ENCODE peak calls at places on chromosomes 7 and 10, in nine cellular contexts. One of them, this sample, is unnamed.

GRCh38 chr10:113927440-113927839 is 73.0 kb downstream of the NHLRC2 start:
- DNase-seq in NCI-H446 treated with DMSO at 0.1 percent for 48 hours: no peak
- DNase-seq in WTC11: no peak
- DNase-seq in activated CD8-positive, alpha-beta memory T cell treated with anti-CD3 and anti-CD28 coated beads for 4 hours: no peak
- DNase-seq in activated CD4-positive, alpha-beta T cell treated with anti-CD3 and anti-CD28 coated beads for 24 hours: no peak
- DNase-seq in central memory CD8-positive, alpha-beta T cell: no peak
- DNase-seq in Caki2: no peak
- DNase-seq in tibial artery: no peak
- DNase-seq in LoVo: no peak
- DNase-seq in this sample: no peak

GRCh38 chr7:83701744-83702143 is 52.8 kb upstream of the SEMA3E start:
- DNase-seq in activated CD4-positive, alpha-beta T cell treated with anti-CD3 and anti-CD28 coated beads for 24 hours: no peak
- DNase-seq in activated CD8-positive, alpha-beta memory T cell treated with anti-CD3 and anti-CD28 coated beads for 4 hours: no peak
- DNase-seq in tibial artery: no peak
- DNase-seq in LoVo: no peak
- DNase-seq in Caki2: no peak
- DNase-seq in central memory CD8-positive, alpha-beta T cell: no peak
- DNase-seq in NCI-H446 treated with DMSO at 0.1 percent for 48 hours: no peak
- DNase-seq in WTC11: no peak
- DNase-seq in this sample: no peak

GRCh38 chr10:51892965-51893658 is 193.7 kb upstream of the CSTF2T start:
- DNase-seq in central memory CD8-positive, alpha-beta T cell: no peak
- DNase-seq in NCI-H446 treated with DMSO at 0.1 percent for 48 hours: no peak
- DNase-seq in tibial artery: no peak
- DNase-seq in LoVo: peak
- DNase-seq in Caki2: no peak
- DNase-seq in WTC11: peak
- DNase-seq in activated CD4-positive, alpha-beta T cell treated with anti-CD3 and anti-CD28 coated beads for 24 hours: no peak
- DNase-seq in activated CD8-positive, alpha-beta memory T cell treated with anti-CD3 and anti-CD28 coated beads for 4 hours: no peak
- DNase-seq in this sample: no peak

GRCh38 chr7:98123073-98123696 is 16.5 kb downstream of the LMTK2 start:
- DNase-seq in Caki2: no peak
- DNase-seq in WTC11: no peak
- DNase-seq in NCI-H446 treated with DMSO at 0.1 percent for 48 hours: no peak
- DNase-seq in LoVo: no peak
- DNase-seq in activated CD8-positive, alpha-beta memory T cell treated with anti-CD3 and anti-CD28 coated beads for 4 hours: no peak
- DNase-seq in central memory CD8-positive, alpha-beta T cell: no peak
- DNase-seq in tibial artery: no peak
- DNase-seq in activated CD4-positive, alpha-beta T cell treated with anti-CD3 and anti-CD28 coated beads for 24 hours: no peak
- DNase-seq in this sample: no peak

GRCh38 chr10:576130-576465 is 113.4 kb downstream of the DIP2C start:
- DNase-seq in WTC11: no peak
- DNase-seq in Caki2: no peak
- DNase-seq in tibial artery: peak
- DNase-seq in NCI-H446 treated with DMSO at 0.1 percent for 48 hours: no peak
- DNase-seq in activated CD8-positive, alpha-beta memory T cell treated with anti-CD3 and anti-CD28 coated beads for 4 hours: no peak
- DNase-seq in activated CD4-positive, alpha-beta T cell treated with anti-CD3 and anti-CD28 coated beads for 24 hours: no peak
- DNase-seq in central memory CD8-positive, alpha-beta T cell: no peak
- DNase-seq in LoVo: no peak
- DNase-seq in this sample: no peak

GRCh38 chr7:151890355-151891004 is 13.6 kb upstream of the PRKAG2 start:
- DNase-seq in Caki2: no peak
- DNase-seq in activated CD4-positive, alpha-beta T cell treated with anti-CD3 and anti-CD28 coated beads for 24 hours: no peak
- DNase-seq in WTC11: no peak
- DNase-seq in LoVo: no peak
- DNase-seq in NCI-H446 treated with DMSO at 0.1 percent for 48 hours: no peak
- DNase-seq in tibial artery: no peak
- DNase-seq in central memory CD8-positive, alpha-beta T cell: no peak
- DNase-seq in activated CD8-positive, alpha-beta memory T cell treated with anti-CD3 and anti-CD28 coated beads for 4 hours: no peak
- DNase-seq in this sample: no peak

GRCh38 chr7:91265693-91266066 is 1.4 kb downstream of the FZD1 start:
- DNase-seq in WTC11: peak
- DNase-seq in LoVo: no peak
- DNase-seq in activated CD8-positive, alpha-beta memory T cell treated with anti-CD3 and anti-CD28 coated beads for 4 hours: no peak
- DNase-seq in NCI-H446 treated with DMSO at 0.1 percent for 48 hours: no peak
- DNase-seq in activated CD4-positive, alpha-beta T cell treated with anti-CD3 and anti-CD28 coated beads for 24 hours: no peak
- DNase-seq in central memory CD8-positive, alpha-beta T cell: no peak
- DNase-seq in tibial artery: no peak
- DNase-seq in Caki2: no peak
- DNase-seq in this sample: no peak

GRCh38 chr7:135672560-135673359 is 10.4 kb downstream of the STMP1 start:
- DNase-seq in Caki2: peak
- DNase-seq in central memory CD8-positive, alpha-beta T cell: no peak
- DNase-seq in WTC11: no peak
- DNase-seq in NCI-H446 treated with DMSO at 0.1 percent for 48 hours: peak
- DNase-seq in activated CD8-positive, alpha-beta memory T cell treated with anti-CD3 and anti-CD28 coated beads for 4 hours: no peak
- DNase-seq in activated CD4-positive, alpha-beta T cell treated with anti-CD3 and anti-CD28 coated beads for 24 hours: no peak
- DNase-seq in tibial artery: no peak
- DNase-seq in LoVo: peak
- DNase-seq in this sample: no peak

GRCh38 chr10:16952010-16952550 is 134.9 kb upstream of the RSU1 start:
- DNase-seq in activated CD4-positive, alpha-beta T cell treated with anti-CD3 and anti-CD28 coated beads for 24 hours: no peak
- DNase-seq in activated CD8-positive, alpha-beta memory T cell treated with anti-CD3 and anti-CD28 coated beads for 4 hours: no peak
- DNase-seq in tibial artery: no peak
- DNase-seq in Caki2: peak
- DNase-seq in LoVo: no peak
- DNase-seq in WTC11: no peak
- DNase-seq in central memory CD8-positive, alpha-beta T cell: no peak
- DNase-seq in NCI-H446 treated with DMSO at 0.1 percent for 48 hours: no peak
- DNase-seq in this sample: no peak

GRCh38 chr10:24901686-24902399 is 50.6 kb downstream of the PRTFDC1 start:
- DNase-seq in LoVo: peak
- DNase-seq in tibial artery: no peak
- DNase-seq in central memory CD8-positive, alpha-beta T cell: no peak
- DNase-seq in WTC11: no peak
- DNase-seq in activated CD8-positive, alpha-beta memory T cell treated with anti-CD3 and anti-CD28 coated beads for 4 hours: no peak
- DNase-seq in Caki2: peak
- DNase-seq in NCI-H446 treated with DMSO at 0.1 percent for 48 hours: peak
- DNase-seq in activated CD4-positive, alpha-beta T cell treated with anti-CD3 and anti-CD28 coated beads for 24 hours: no peak
- DNase-seq in this sample: no peak

GRCh38 chr7:148182264-148182663 is 408.3 kb upstream of the C7orf33 start:
- DNase-seq in tibial artery: no peak
- DNase-seq in LoVo: no peak
- DNase-seq in activated CD8-positive, alpha-beta memory T cell treated with anti-CD3 and anti-CD28 coated beads for 4 hours: no peak
- DNase-seq in activated CD4-positive, alpha-beta T cell treated with anti-CD3 and anti-CD28 coated beads for 24 hours: no peak
- DNase-seq in WTC11: no peak
- DNase-seq in NCI-H446 treated with DMSO at 0.1 percent for 48 hours: no peak
- DNase-seq in central memory CD8-positive, alpha-beta T cell: no peak
- DNase-seq in Caki2: no peak
- DNase-seq in this sample: no peak

GRCh38 chr10:79292789-79293746 is 54.2 kb upstream of the PPIF start:
- DNase-seq in activated CD8-positive, alpha-beta memory T cell treated with anti-CD3 and anti-CD28 coated beads for 4 hours: no peak
- DNase-seq in central memory CD8-positive, alpha-beta T cell: no peak
- DNase-seq in Caki2: no peak
- DNase-seq in WTC11: peak
- DNase-seq in NCI-H446 treated with DMSO at 0.1 percent for 48 hours: no peak
- DNase-seq in tibial artery: no peak
- DNase-seq in LoVo: no peak
- DNase-seq in activated CD4-positive, alpha-beta T cell treated with anti-CD3 and anti-CD28 coated beads for 24 hours: peak
- DNase-seq in this sample: no peak

GRCh38 chr7:129163875-129164544 is 19.5 kb downstream of the TSPAN33 start:
- DNase-seq in activated CD4-positive, alpha-beta T cell treated with anti-CD3 and anti-CD28 coated beads for 24 hours: no peak
- DNase-seq in WTC11: no peak
- DNase-seq in NCI-H446 treated with DMSO at 0.1 percent for 48 hours: peak
- DNase-seq in activated CD8-positive, alpha-beta memory T cell treated with anti-CD3 and anti-CD28 coated beads for 4 hours: no peak
- DNase-seq in tibial artery: no peak
- DNase-seq in LoVo: peak
- DNase-seq in Caki2: peak
- DNase-seq in central memory CD8-positive, alpha-beta T cell: no peak
- DNase-seq in this sample: peak

GRCh38 chr10:97117372-97117771 is 68.4 kb downstream of the SLIT1 start:
- DNase-seq in activated CD8-positive, alpha-beta memory T cell treated with anti-CD3 and anti-CD28 coated beads for 4 hours: no peak
- DNase-seq in activated CD4-positive, alpha-beta T cell treated with anti-CD3 and anti-CD28 coated beads for 24 hours: no peak
- DNase-seq in NCI-H446 treated with DMSO at 0.1 percent for 48 hours: no peak
- DNase-seq in LoVo: peak
- DNase-seq in tibial artery: no peak
- DNase-seq in WTC11: no peak
- DNase-seq in central memory CD8-positive, alpha-beta T cell: no peak
- DNase-seq in Caki2: no peak
- DNase-seq in this sample: no peak

GRCh38 chr10:90998733-90999511 is 78.0 kb upstream of the ANKRD1 start:
- DNase-seq in LoVo: no peak
- DNase-seq in WTC11: no peak
- DNase-seq in tibial artery: no peak
- DNase-seq in NCI-H446 treated with DMSO at 0.1 percent for 48 hours: no peak
- DNase-seq in activated CD8-positive, alpha-beta memory T cell treated with anti-CD3 and anti-CD28 coated beads for 4 hours: no peak
- DNase-seq in activated CD4-positive, alpha-beta T cell treated with anti-CD3 and anti-CD28 coated beads for 24 hours: no peak
- DNase-seq in Caki2: no peak
- DNase-seq in central memory CD8-positive, alpha-beta T cell: no peak
- DNase-seq in this sample: no peak

GRCh38 chr7:150357277-150357676 is 11.3 kb upstream of the REPIN1 start:
- DNase-seq in tibial artery: no peak
- DNase-seq in WTC11: no peak
- DNase-seq in activated CD4-positive, alpha-beta T cell treated with anti-CD3 and anti-CD28 coated beads for 24 hours: peak
- DNase-seq in NCI-H446 treated with DMSO at 0.1 percent for 48 hours: no peak
- DNase-seq in Caki2: no peak
- DNase-seq in activated CD8-positive, alpha-beta memory T cell treated with anti-CD3 and anti-CD28 coated beads for 4 hours: peak
- DNase-seq in central memory CD8-positive, alpha-beta T cell: peak
- DNase-seq in LoVo: no peak
- DNase-seq in this sample: no peak

GRCh38 chr7:29798422-29798821 is 7.9 kb upstream of the WIPF3 start:
- DNase-seq in WTC11: no peak
- DNase-seq in activated CD8-positive, alpha-beta memory T cell treated with anti-CD3 and anti-CD28 coated beads for 4 hours: no peak
- DNase-seq in LoVo: no peak
- DNase-seq in Caki2: no peak
- DNase-seq in central memory CD8-positive, alpha-beta T cell: no peak
- DNase-seq in NCI-H446 treated with DMSO at 0.1 percent for 48 hours: no peak
- DNase-seq in activated CD4-positive, alpha-beta T cell treated with anti-CD3 and anti-CD28 coated beads for 24 hours: no peak
- DNase-seq in tibial artery: no peak
- DNase-seq in this sample: no peak

GRCh38 chr7:92835140-92835850 is 1.1 kb downstream of the CDK6 start:
- DNase-seq in tibial artery: peak
- DNase-seq in NCI-H446 treated with DMSO at 0.1 percent for 48 hours: no peak
- DNase-seq in WTC11: peak
- DNase-seq in activated CD4-positive, alpha-beta T cell treated with anti-CD3 and anti-CD28 coated beads for 24 hours: peak
- DNase-seq in activated CD8-positive, alpha-beta memory T cell treated with anti-CD3 and anti-CD28 coated beads for 4 hours: no peak
- DNase-seq in central memory CD8-positive, alpha-beta T cell: no peak
- DNase-seq in LoVo: peak
- DNase-seq in Caki2: peak
- DNase-seq in this sample: no peak

GRCh38 chr10:109941193-109941872 is 18.0 kb upstream of the XPNPEP1 start:
- DNase-seq in LoVo: no peak
- DNase-seq in tibial artery: no peak
- DNase-seq in central memory CD8-positive, alpha-beta T cell: no peak
- DNase-seq in WTC11: no peak
- DNase-seq in Caki2: no peak
- DNase-seq in NCI-H446 treated with DMSO at 0.1 percent for 48 hours: no peak
- DNase-seq in activated CD8-positive, alpha-beta memory T cell treated with anti-CD3 and anti-CD28 coated beads for 4 hours: no peak
- DNase-seq in activated CD4-positive, alpha-beta T cell treated with anti-CD3 and anti-CD28 coated beads for 24 hours: no peak
- DNase-seq in this sample: no peak

GRCh38 chr10:79148452-79149344 is 79.9 kb downstream of the ZMIZ1 start:
- DNase-seq in activated CD8-positive, alpha-beta memory T cell treated with anti-CD3 and anti-CD28 coated beads for 4 hours: no peak
- DNase-seq in Caki2: no peak
- DNase-seq in WTC11: no peak
- DNase-seq in NCI-H446 treated with DMSO at 0.1 percent for 48 hours: no peak
- DNase-seq in tibial artery: peak
- DNase-seq in central memory CD8-positive, alpha-beta T cell: no peak
- DNase-seq in LoVo: peak
- DNase-seq in activated CD4-positive, alpha-beta T cell treated with anti-CD3 and anti-CD28 coated beads for 24 hours: no peak
- DNase-seq in this sample: no peak

GRCh38 chr10:99742701-99743100 is 10.7 kb downstream of the CUTC start:
- DNase-seq in activated CD4-positive, alpha-beta T cell treated with anti-CD3 and anti-CD28 coated beads for 24 hours: no peak
- DNase-seq in NCI-H446 treated with DMSO at 0.1 percent for 48 hours: no peak
- DNase-seq in central memory CD8-positive, alpha-beta T cell: no peak
- DNase-seq in tibial artery: no peak
- DNase-seq in LoVo: no peak
- DNase-seq in Caki2: no peak
- DNase-seq in activated CD8-positive, alpha-beta memory T cell treated with anti-CD3 and anti-CD28 coated beads for 4 hours: no peak
- DNase-seq in WTC11: no peak
- DNase-seq in this sample: no peak

GRCh38 chr7:131507592-131508331 is 48.7 kb downstream of the PODXL start:
- DNase-seq in activated CD4-positive, alpha-beta T cell treated with anti-CD3 and anti-CD28 coated beads for 24 hours: peak
- DNase-seq in WTC11: peak
- DNase-seq in Caki2: peak
- DNase-seq in central memory CD8-positive, alpha-beta T cell: peak
- DNase-seq in LoVo: peak
- DNase-seq in activated CD8-positive, alpha-beta memory T cell treated with anti-CD3 and anti-CD28 coated beads for 4 hours: peak
- DNase-seq in NCI-H446 treated with DMSO at 0.1 percent for 48 hours: peak
- DNase-seq in tibial artery: peak
- DNase-seq in this sample: no peak

GRCh38 chr10:110547139-110547761 is 20.2 kb upstream of the SMC3 start:
- DNase-seq in NCI-H446 treated with DMSO at 0.1 percent for 48 hours: peak
- DNase-seq in central memory CD8-positive, alpha-beta T cell: no peak
- DNase-seq in WTC11: no peak
- DNase-seq in LoVo: peak
- DNase-seq in activated CD4-positive, alpha-beta T cell treated with anti-CD3 and anti-CD28 coated beads for 24 hours: no peak
- DNase-seq in Caki2: peak
- DNase-seq in activated CD8-positive, alpha-beta memory T cell treated with anti-CD3 and anti-CD28 coated beads for 4 hours: no peak
- DNase-seq in tibial artery: no peak
- DNase-seq in this sample: no peak

GRCh38 chr10:17851611-17852010 is 42.5 kb downstream of the MRC1 start:
- DNase-seq in NCI-H446 treated with DMSO at 0.1 percent for 48 hours: peak
- DNase-seq in tibial artery: peak
- DNase-seq in central memory CD8-positive, alpha-beta T cell: no peak
- DNase-seq in activated CD8-positive, alpha-beta memory T cell treated with anti-CD3 and anti-CD28 coated beads for 4 hours: no peak
- DNase-seq in activated CD4-positive, alpha-beta T cell treated with anti-CD3 and anti-CD28 coated beads for 24 hours: no peak
- DNase-seq in WTC11: no peak
- DNase-seq in Caki2: no peak
- DNase-seq in LoVo: no peak
- DNase-seq in this sample: no peak

GRCh38 chr10:11746883-11747539 is 4.8 kb downstream of the ECHDC3 start:
- DNase-seq in activated CD4-positive, alpha-beta T cell treated with anti-CD3 and anti-CD28 coated beads for 24 hours: no peak
- DNase-seq in WTC11: no peak
- DNase-seq in LoVo: no peak
- DNase-seq in NCI-H446 treated with DMSO at 0.1 percent for 48 hours: no peak
- DNase-seq in tibial artery: no peak
- DNase-seq in Caki2: no peak
- DNase-seq in central memory CD8-positive, alpha-beta T cell: no peak
- DNase-seq in activated CD8-positive, alpha-beta memory T cell treated with anti-CD3 and anti-CD28 coated beads for 4 hours: no peak
- DNase-seq in this sample: no peak

GRCh38 chr7:108012499-108013430 is 9.8 kb upstream of the LAMB1 start:
- DNase-seq in tibial artery: no peak
- DNase-seq in WTC11: no peak
- DNase-seq in activated CD8-positive, alpha-beta memory T cell treated with anti-CD3 and anti-CD28 coated beads for 4 hours: no peak
- DNase-seq in Caki2: peak
- DNase-seq in LoVo: peak
- DNase-seq in central memory CD8-positive, alpha-beta T cell: no peak
- DNase-seq in activated CD4-positive, alpha-beta T cell treated with anti-CD3 and anti-CD28 coated beads for 24 hours: no peak
- DNase-seq in NCI-H446 treated with DMSO at 0.1 percent for 48 hours: no peak
- DNase-seq in this sample: no peak

GRCh38 chr7:147245274-147245673 is 1128.7 kb downstream of the CNTNAP2 start:
- DNase-seq in WTC11: peak
- DNase-seq in tibial artery: no peak
- DNase-seq in NCI-H446 treated with DMSO at 0.1 percent for 48 hours: no peak
- DNase-seq in Caki2: peak
- DNase-seq in central memory CD8-positive, alpha-beta T cell: no peak
- DNase-seq in LoVo: peak
- DNase-seq in activated CD4-positive, alpha-beta T cell treated with anti-CD3 and anti-CD28 coated beads for 24 hours: no peak
- DNase-seq in activated CD8-positive, alpha-beta memory T cell treated with anti-CD3 and anti-CD28 coated beads for 4 hours: no peak
- DNase-seq in this sample: no peak

GRCh38 chr7:122528879-122529481 is 169.9 kb downstream of the RNF133 start:
- DNase-seq in NCI-H446 treated with DMSO at 0.1 percent for 48 hours: no peak
- DNase-seq in central memory CD8-positive, alpha-beta T cell: no peak
- DNase-seq in Caki2: no peak
- DNase-seq in activated CD8-positive, alpha-beta memory T cell treated with anti-CD3 and anti-CD28 coated beads for 4 hours: no peak
- DNase-seq in tibial artery: no peak
- DNase-seq in WTC11: no peak
- DNase-seq in activated CD4-positive, alpha-beta T cell treated with anti-CD3 and anti-CD28 coated beads for 24 hours: no peak
- DNase-seq in LoVo: peak
- DNase-seq in this sample: no peak

GRCh38 chr7:134562136-134562535 is 13.2 kb downstream of the AKR1B15 start:
- DNase-seq in central memory CD8-positive, alpha-beta T cell: no peak
- DNase-seq in activated CD4-positive, alpha-beta T cell treated with anti-CD3 and anti-CD28 coated beads for 24 hours: no peak
- DNase-seq in activated CD8-positive, alpha-beta memory T cell treated with anti-CD3 and anti-CD28 coated beads for 4 hours: no peak
- DNase-seq in Caki2: peak
- DNase-seq in WTC11: no peak
- DNase-seq in tibial artery: no peak
- DNase-seq in LoVo: no peak
- DNase-seq in NCI-H446 treated with DMSO at 0.1 percent for 48 hours: no peak
- DNase-seq in this sample: no peak

GRCh38 chr10:17200035-17200884 is 1.2 kb downstream of the TRDMT1 start:
- DNase-seq in Caki2: no peak
- DNase-seq in LoVo: no peak
- DNase-seq in WTC11: no peak
- DNase-seq in activated CD8-positive, alpha-beta memory T cell treated with anti-CD3 and anti-CD28 coated beads for 4 hours: no peak
- DNase-seq in NCI-H446 treated with DMSO at 0.1 percent for 48 hours: no peak
- DNase-seq in central memory CD8-positive, alpha-beta T cell: no peak
- DNase-seq in tibial artery: no peak
- DNase-seq in activated CD4-positive, alpha-beta T cell treated with anti-CD3 and anti-CD28 coated beads for 24 hours: no peak
- DNase-seq in this sample: peak

GRCh38 chr10:76352300-76352699 is 920.9 kb downstream of the LRMDA start:
- DNase-seq in tibial artery: no peak
- DNase-seq in NCI-H446 treated with DMSO at 0.1 percent for 48 hours: no peak
- DNase-seq in central memory CD8-positive, alpha-beta T cell: no peak
- DNase-seq in WTC11: no peak
- DNase-seq in Caki2: peak
- DNase-seq in activated CD4-positive, alpha-beta T cell treated with anti-CD3 and anti-CD28 coated beads for 24 hours: no peak
- DNase-seq in activated CD8-positive, alpha-beta memory T cell treated with anti-CD3 and anti-CD28 coated beads for 4 hours: no peak
- DNase-seq in LoVo: no peak
- DNase-seq in this sample: no peak

This sample was measured in GM12864.